ENCODE peak calls at places on chromosome 15, in ten cellular contexts. B is WERI-Rb-1; J is omental fat pad; S is CD8-positive, alpha-beta T cell; E is K562; G is fibroblast of villous mesenchyme; D is thoracic aorta; P is cardiac muscle cell; X is osteoblast; R is NB4. L is an unnamed sample.

GRCh38 chr15:70301396-70301795 is 203.7 kb upstream of the TLE3 start:
- DNase-seq in B (no peak), J (no peak), S (no peak), E (no peak), G (no peak), D (no peak), P (no peak), X (no peak), R (no peak), L (no peak)

GRCh38 chr15:92667291-92667904 is 11.8 kb upstream of the FAM174B start:
- DNase-seq in B (peak; percentile 56), J (no peak), S (no peak), E (no peak), G (peak; percentile 38), D (no peak), P (no peak), X (no peak), R (no peak), L (peak; percentile 41)

GRCh38 chr15:40958146-40958545 is 4.9 kb downstream of the CHAC1 start:
- DNase-seq in B (no peak), J (no peak), S (no peak), E (no peak), G (no peak), D (no peak), P (no peak), X (no peak), R (no peak), L (no peak)

GRCh38 chr15:70523192-70523591 is 240.2 kb downstream of the UACA start:
- DNase-seq in B (no peak), J (no peak), S (peak; percentile 5), E (no peak), G (no peak), D (no peak), P (no peak), X (no peak), R (no peak), L (no peak)

GRCh38 chr15:86336051-86336788 is 256.5 kb downstream of the AGBL1 start:
- DNase-seq in B (no peak), J (no peak), S (no peak), E (no peak), G (no peak), D (no peak), P (no peak), X (no peak), R (peak; percentile 12), L (no peak)

GRCh38 chr15:91891788-91892187 is 38.3 kb downstream of the SLCO3A1 start:
- DNase-seq in B (no peak), J (no peak), S (no peak), E (no peak), G (no peak), D (no peak), P (peak; percentile 88), X (no peak), R (no peak), L (no peak)

GRCh38 chr15:89367485-89368451 is 33.1 kb upstream of the POLG start:
- DNase-seq in B (no peak), J (no peak), S (no peak), E (peak; percentile 80), G (no peak), D (no peak), P (no peak), X (peak; percentile 91), R (no peak), L (no peak)

GRCh38 chr15:45112592-45113379 is 1.2 kb downstream of the DUOX2 start:
- DNase-seq in B (peak; percentile 20), J (no peak), S (no peak), E (no peak), G (no peak), D (no peak), P (peak; percentile 28), X (peak; percentile 83), R (no peak), L (no peak)

GRCh38 chr15:56918907-56919707 is 663 bp downstream of the TCF12 start:
- DNase-seq in B (peak; percentile 26), J (no peak), S (peak; percentile 74), E (peak; percentile 70), G (peak; percentile 65), D (no peak), P (peak; percentile 76), X (peak; percentile 95), R (peak; percentile 79), L (peak; percentile 66)

GRCh38 chr15:77032052-77032646 is 37.2 kb downstream of the PSTPIP1 start:
- DNase-seq in B (no peak), J (no peak), S (peak; percentile 44), E (no peak), G (no peak), D (no peak), P (no peak), X (peak; percentile 68), R (peak; percentile 5), L (no peak)

GRCh38 chr15:77032647-77033416 is 37.9 kb downstream of the PSTPIP1 start:
- DNase-seq in B (no peak), J (no peak), S (peak; percentile 45), E (no peak), G (no peak), D (no peak), P (no peak), X (peak; percentile 77), R (no peak), L (peak; percentile 3)

GRCh38 chr15:77030928-77031375 is 36.0 kb downstream of the PSTPIP1 start:
- DNase-seq in B (no peak), J (no peak), S (peak; percentile 46), E (no peak), G (no peak), D (no peak), P (no peak), X (peak; percentile 83), R (no peak), L (peak; percentile 9)

GRCh38 chr15:77030042-77030927 is 35.4 kb downstream of the PSTPIP1 start:
- DNase-seq in B (peak; percentile 88), J (no peak), S (peak; percentile 45), E (no peak), G (no peak), D (no peak), P (no peak), X (peak; percentile 95), R (peak; percentile 55), L (peak; percentile 6)

GRCh38 chr15:77031376-77032050 is 36.6 kb downstream of the PSTPIP1 start:
- DNase-seq in B (peak; percentile 71), J (no peak), S (peak; percentile 64), E (peak; percentile 21), G (no peak), D (no peak), P (no peak), X (peak; percentile 85), R (peak; percentile 80), L (peak; percentile 11)
- TF ChIP-seq CTCF in B (peak; percentile 48), J (no peak), S (peak; percentile 17), E (peak; percentile 37), G (no peak), D (no peak), P (no peak), X (no peak), R (peak; percentile 29), L (no peak)

GRCh38 chr15:76936671-76937070 is 5.1 kb downstream of the RCN2 start:
- DNase-seq in B (no peak), J (no peak), S (no peak), E (no peak), G (peak; percentile 10), D (no peak), P (no peak), X (no peak), R (peak; percentile 21), L (no peak)
- TF ChIP-seq CTCF in B (no peak), J (no peak), S (no peak), E (no peak), G (no peak), D (no peak), P (no peak), X (no peak), R (no peak), L (no peak)

DNA sequence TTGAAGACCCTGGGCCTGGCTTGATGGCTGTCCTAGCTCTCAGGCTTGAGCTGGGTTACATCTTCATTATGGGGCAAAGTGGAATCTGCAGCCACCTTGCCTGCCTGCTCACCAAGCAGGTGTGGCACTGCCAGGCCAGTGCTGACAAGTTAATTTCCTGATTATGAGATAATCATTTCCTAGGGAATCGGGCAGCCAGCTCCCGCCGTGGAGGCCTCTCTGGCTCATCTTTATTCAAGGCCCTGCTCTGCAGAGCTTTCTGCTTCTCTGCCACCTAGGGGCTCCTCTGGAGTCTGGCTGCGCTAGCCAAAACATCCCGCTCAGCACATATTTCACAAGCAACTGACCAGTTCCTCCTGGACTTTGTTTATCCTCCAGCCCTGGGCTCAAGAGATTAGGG is 9.9 kb downstream of the LOXL1 start:
- DNase-seq in B (peak; percentile 56), J (no peak), S (no peak), E (no peak), G (peak; percentile 86), D (no peak), P (no peak), X (peak; percentile 82), R (peak; percentile 21), L (no peak)
- TF ChIP-seq CTCF in B (peak; percentile 26), J (no peak), S (no peak), E (no peak), G (peak; percentile 51), D (peak; percentile 32), P (peak; percentile 51), X (peak; percentile 22), R (no peak), L (no peak)

GRCh38 chr15:31870336-31871158 is 159.8 kb upstream of the CHRNA7 start:
- DNase-seq in B (peak; percentile 85), J (peak; percentile 49), S (peak; percentile 93), E (peak; percentile 84), G (peak; percentile 58), D (no peak), P (peak; percentile 91), X (peak; percentile 97), R (peak; percentile 81), L (peak; percentile 88)

GRCh38 chr15:31871887-31872281 is 158.4 kb upstream of the CHRNA7 start:
- DNase-seq in B (no peak), J (no peak), S (no peak), E (no peak), G (no peak), D (no peak), P (no peak), X (no peak), R (no peak), L (no peak)

GRCh38 chr15:31869640-31870335 is 160.5 kb upstream of the CHRNA7 start:
- DNase-seq in B (no peak), J (no peak), S (no peak), E (no peak), G (no peak), D (no peak), P (no peak), X (no peak), R (no peak), L (peak; percentile 7)

GRCh38 chr15:31867536-31868442 is 162.5 kb upstream of the CHRNA7 start:
- DNase-seq in B (peak; percentile 72), J (no peak), S (peak; percentile 68), E (peak; percentile 69), G (peak; percentile 28), D (no peak), P (peak; percentile 69), X (peak; percentile 85), R (peak; percentile 73), L (peak; percentile 68)

DNA sequence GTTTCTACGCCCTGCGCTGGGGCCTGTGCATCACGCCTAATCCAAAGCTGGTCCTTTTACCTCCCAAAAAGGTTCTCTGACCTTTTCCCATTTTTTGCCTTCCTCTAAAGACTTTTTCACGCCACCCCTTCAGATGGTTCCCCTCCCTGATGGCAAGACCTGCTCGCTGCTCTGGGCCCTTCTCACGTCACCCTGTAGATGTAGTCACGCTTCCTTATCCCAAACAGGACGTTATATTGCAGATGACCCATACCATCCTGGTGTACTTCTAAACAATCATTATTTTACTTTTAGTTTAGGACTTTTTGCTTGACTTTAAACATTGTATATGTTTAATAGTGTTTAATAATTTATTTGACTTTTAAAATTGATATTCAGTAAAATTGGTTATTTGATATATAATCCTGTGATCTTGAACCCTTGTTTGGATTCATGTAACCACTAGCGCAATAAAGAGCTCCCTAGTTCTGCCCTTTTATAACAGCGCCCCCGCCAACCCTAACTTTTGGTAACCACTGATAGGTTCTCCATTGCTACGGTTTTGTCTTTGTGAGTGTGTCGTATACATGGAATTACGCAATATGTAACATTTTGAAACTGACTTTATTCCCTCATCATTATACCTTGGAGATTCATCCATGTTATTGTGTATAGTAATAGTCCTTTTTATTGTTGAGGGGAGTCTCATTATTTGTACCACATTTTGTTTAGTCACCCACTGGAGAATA is 159.0 kb upstream of the CHRNA7 start:
- DNase-seq in B (peak; percentile 12), J (no peak), S (no peak), E (peak; percentile 20), G (no peak), D (no peak), P (no peak), X (no peak), R (peak; percentile 47), L (peak; percentile 25)
- TF ChIP-seq CTCF in B (no peak), J (no peak), S (no peak), E (no peak), G (no peak), D (no peak), P (no peak), X (no peak), R (no peak), L (no peak)

L was measured in body of pancreas.